ENCODE peak calls at places on chromosomes 3 and 15, in seven cellular contexts. T is IMR-90, L is mesenchymal stem cell, R is trophoblast cell, J is mesendoderm, E is H9, H is H1. P is an unnamed sample.
A peak's percentile ranks its signal among the peaks of the same experiment; 100 is the strongest.

GRCh38 chr3:164155386-164155785 is 922.9 kb downstream of the SI start:
- DNase-seq in T (no peak), H (no peak), L (peak; percentile 56), E (no peak), J (no peak), R (no peak), P (no peak)

GRCh38 chr3:177807150-177807875 is 610.0 kb upstream of the TBL1XR1 start:
- DNase-seq in E (no peak), J (peak; percentile 65), H (no peak), T (no peak), L (no peak), R (peak; percentile 39), P (no peak)

GRCh38 chr3:126537730-126538281 is 13.9 kb downstream of the CHST13 start:
- DNase-seq in L (no peak), R (no peak), J (no peak), H (no peak), E (peak; percentile 22), T (no peak), P (no peak)

GRCh38 chr3:126277629-126278378 is 79.4 kb downstream of the KLF15 start:
- DNase-seq in R (no peak), L (no peak), T (no peak), E (no peak), J (no peak), H (peak; percentile 42), P (no peak)

GRCh38 chr3:28972921-28973320 is 307.9 kb upstream of the RBMS3 start:
- DNase-seq in L (peak; percentile 29), J (no peak), H (no peak), E (no peak), R (no peak), T (no peak), P (no peak)

GRCh38 chr3:33438284-33438668 is 1.9 kb downstream of the UBP1 start:
- DNase-seq in L (peak; percentile 63), E (no peak), J (peak; percentile 33), T (peak; percentile 66), H (no peak), R (no peak), P (no peak)

GRCh38 chr3:43024183-43024865 is 45.2 kb downstream of the GASK1A start:
- DNase-seq in J (peak; percentile 33), T (no peak), L (no peak), R (no peak), E (no peak), H (no peak), P (no peak)

GRCh38 chr3:128569756-128570155 is 76.8 kb upstream of the GATA2 start:
- DNase-seq in L (no peak), H (no peak), J (peak; percentile 81), T (no peak), R (no peak), E (no peak), P (no peak)

GRCh38 chr15:99137877-99138276 is 33.0 kb downstream of the SYNM start:
- DNase-seq in T (no peak), J (no peak), H (no peak), L (no peak), E (peak; percentile 17), R (no peak), P (no peak)

GRCh38 chr15:41695750-41696436 is 35.7 kb downstream of the MGA start:
- DNase-seq in E (no peak), T (peak; percentile 73), H (no peak), J (peak; percentile 37), R (peak; percentile 31), L (peak; percentile 64), P (no peak)

GRCh38 chr15:60340207-60340921 is 57.4 kb downstream of the ANXA2 start:
- DNase-seq in L (no peak), E (peak; percentile 44), J (peak; percentile 53), R (no peak), H (no peak), T (no peak), P (no peak)

GRCh38 chr15:77505556-77505955 is 84.9 kb downstream of the HMG20A start:
- DNase-seq in J (no peak), R (peak; percentile 97), L (no peak), H (no peak), T (no peak), E (no peak), P (no peak)

GRCh38 chr3:120420855-120421570 is 29.8 kb downstream of the FSTL1 start:
- DNase-seq in H (no peak), T (peak; percentile 75), E (no peak), R (no peak), L (peak; percentile 90), J (peak; percentile 79), P (no peak)

GRCh38 chr3:18390024-18390660 is 35.0 kb downstream of the SATB1 start:
- DNase-seq in T (no peak), H (no peak), J (no peak), R (no peak), L (no peak), E (no peak), P (no peak)

GRCh38 chr15:41881925-41882688 is 11.7 kb downstream of the SPTBN5 start:
- DNase-seq in L (no peak), H (peak; percentile 78), R (peak; percentile 41), J (peak; percentile 32), T (no peak), E (peak; percentile 68), P (no peak)

GRCh38 chr3:58191361-58191991 is 19.3 kb downstream of the DNASE1L3 start:
- DNase-seq in H (no peak), R (no peak), T (no peak), J (no peak), L (no peak), E (no peak), P (no peak)

GRCh38 chr3:13177641-13178040 is 104.4 kb upstream of the IQSEC1 start:
- DNase-seq in L (no peak), E (no peak), R (no peak), H (no peak), T (no peak), J (no peak), P (no peak)

GRCh38 chr15:35724626-35725025 is 178.7 kb upstream of the DPH6 start:
- DNase-seq in T (no peak), H (no peak), J (no peak), L (no peak), R (no peak), E (no peak), P (no peak)

GRCh38 chr3:38717603-38718240 is 68.2 kb upstream of the SCN5A start:
- DNase-seq in E (no peak), L (no peak), R (no peak), T (no peak), J (no peak), H (no peak), P (no peak)

GRCh38 chr3:173008978-173009377 is 132.1 kb downstream of the SPATA16 start:
- DNase-seq in T (no peak), H (no peak), L (no peak), J (no peak), R (no peak), E (peak; percentile 21), P (no peak)

DNA sequence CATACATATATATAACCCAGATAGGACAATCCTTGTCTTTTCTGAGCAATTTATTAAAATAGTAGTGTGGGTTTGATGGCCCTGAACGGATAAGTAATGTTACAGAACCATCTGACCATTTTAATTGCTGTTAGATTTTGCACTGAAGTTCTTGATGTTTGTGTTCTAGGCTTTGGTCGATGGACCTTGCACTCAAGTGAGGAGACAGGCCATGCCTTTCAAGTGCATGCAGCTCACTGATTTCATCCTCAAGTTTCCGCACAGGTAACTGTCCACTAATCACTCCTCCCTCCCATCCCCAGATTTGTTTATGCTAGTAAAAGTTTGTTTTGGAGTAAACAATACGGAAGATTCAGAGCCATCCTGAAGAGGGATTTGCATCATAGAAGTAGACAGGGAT is 1.3 kb downstream of the RPL14 start:
- DNase-seq in R (no peak), E (no peak), L (no peak), J (no peak), T (no peak), H (no peak), P (no peak)
- H2AK5ac ChIP-seq in R (no peak overlapping the region), E (no peak overlapping the region), L (no peak overlapping the region), J (no peak overlapping the region), T (no peak overlapping the region), H (no peak overlapping the region), P (no peak overlapping the region)

GRCh38 chr15:89043031-89044002 is 44.9 kb upstream of the ABHD2 start:
- DNase-seq in H (no peak), L (no peak), J (no peak), R (no peak), E (no peak), T (no peak), P (no peak)
- H2AK5ac ChIP-seq in H (no peak overlapping the region), L (no peak overlapping the region), J (no peak overlapping the region), R (no peak overlapping the region), E (no peak overlapping the region), T (no peak overlapping the region), P (no peak overlapping the region)

GRCh38 chr3:188905580-188905979 is 266.2 kb upstream of the TPRG1 start:
- DNase-seq in L (no peak), H (no peak), E (no peak), J (no peak), R (no peak), T (no peak), P (no peak)
- H2AK5ac ChIP-seq in L (no peak overlapping the region), H (no peak overlapping the region), E (no peak overlapping the region), J (no peak overlapping the region), R (no peak overlapping the region), T (no peak overlapping the region), P (no peak overlapping the region)

GRCh38 chr3:20039765-20040475 is at the start of gene KAT2B:
- DNase-seq in E (peak; percentile 64), T (peak; percentile 26), L (peak; percentile 82), H (peak; percentile 67), R (peak; percentile 59), J (peak; percentile 74), P (peak; percentile 79)
- H2AK5ac ChIP-seq in E (no peak within 1 kb of the TSS), T (no peak within 1 kb of the TSS), L (no peak within 1 kb of the TSS), H (no peak within 1 kb of the TSS), R (no peak within 1 kb of the TSS), J (no peak within 1 kb of the TSS), P (no peak within 1 kb of the TSS)

GRCh38 chr15:54365001-54365400 is 386.8 kb downstream of the UNC13C start:
- DNase-seq in T (no peak), R (no peak), L (no peak), H (no peak), E (no peak), J (no peak), P (no peak)
- H2AK5ac ChIP-seq in T (no peak overlapping the region), R (no peak overlapping the region), L (no peak overlapping the region), H (no peak overlapping the region), E (no peak overlapping the region), J (no peak overlapping the region), P (no peak overlapping the region)

DNA sequence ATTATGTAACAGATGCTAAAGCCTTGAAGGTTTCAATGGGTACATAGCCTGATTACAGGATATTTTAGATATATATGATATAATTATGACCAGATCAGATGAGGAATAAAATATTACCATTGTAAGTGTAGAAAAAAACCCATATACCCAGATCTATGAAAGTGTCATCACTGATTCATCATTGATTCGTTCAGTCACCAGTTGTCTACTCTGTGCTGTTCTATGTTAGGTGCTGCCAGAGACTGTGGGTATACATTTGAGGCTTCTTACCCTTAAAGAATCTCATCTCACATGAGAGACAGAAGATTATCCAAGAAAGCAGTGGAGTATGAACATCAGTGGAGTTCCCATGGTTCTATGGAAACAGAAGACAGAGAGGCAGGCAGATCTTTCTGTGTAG is 92.2 kb downstream of the MBNL1 start:
- DNase-seq in J (no peak), T (no peak), R (no peak), E (no peak), L (no peak), H (no peak), P (no peak)
- H2AK5ac ChIP-seq in J (no peak overlapping the region), T (no peak overlapping the region), R (no peak overlapping the region), E (no peak overlapping the region), L (no peak overlapping the region), H (no peak overlapping the region), P (no peak overlapping the region)